ENCODE peak calls at places on chromosomes 2 and 18, in eight cellular contexts. H is CD8-positive, alpha-beta T cell; O is left ventricle myocardium inferior; Y is dorsolateral prefrontal cortex; W is foreskin keratinocyte; M is cardiac fibroblast; C is omental fat pad; B is fibroblast of lung. E is an unnamed sample.
A peak's percentile ranks its signal among the peaks of the same experiment; 100 is the strongest.

GRCh38 chr18:23887035-23887434 is 127.5 kb upstream of the TTC39C start:
- DNase-seq in H (no peak), O (no peak), Y (no peak), W (peak; percentile 47), M (no peak), C (no peak), B (no peak), E (no peak)

GRCh38 chr2:31384351-31384750 is 30.2 kb downstream of the XDH start:
- DNase-seq in H (no peak), O (no peak), Y (no peak), W (peak; percentile 98), M (peak; percentile 95), C (no peak), B (peak; percentile 94), E (no peak)

GRCh38 chr2:227568852-227569169 is 29.9 kb upstream of the SCYGR2 start:
- DNase-seq in H (no peak), O (no peak), Y (no peak), W (no peak), M (no peak), C (no peak), B (no peak), E (no peak)

GRCh38 chr2:25582079-25582830 is 91.1 kb downstream of the DTNB start:
- DNase-seq in H (no peak), O (no peak), Y (no peak), W (no peak), M (no peak), C (no peak), B (no peak), E (peak; percentile 78)

GRCh38 chr18:13696961-13697360 is 29.4 kb downstream of the FAM210A start:
- DNase-seq in H (no peak), O (no peak), Y (no peak), W (peak; percentile 50), M (peak; percentile 68), C (no peak), B (no peak), E (no peak)

GRCh38 chr2:157692768-157693167 is 64.1 kb upstream of the ACVR1C start:
- DNase-seq in H (no peak), O (no peak), Y (no peak), W (peak; percentile 99), M (peak; percentile 89), C (no peak), B (peak; percentile 79), E (no peak)

GRCh38 chr18:55422456-55423185 is 165.4 kb downstream of the TCF4 start:
- DNase-seq in H (no peak), O (peak; percentile 32), Y (no peak), W (no peak), M (peak; percentile 71), C (no peak), B (peak; percentile 74), E (no peak)

GRCh38 chr2:202109737-202110184 is 36.7 kb downstream of the KIAA2012 start:
- DNase-seq in H (no peak), O (peak; percentile 22), Y (no peak), W (peak; percentile 71), M (peak; percentile 42), C (no peak), B (peak; percentile 72), E (no peak)

GRCh38 chr2:70789304-70790078 is 952 bp downstream of the FIGLA start:
- DNase-seq in H (peak; percentile 60), O (peak; percentile 39), Y (peak; percentile 81), W (peak; percentile 36), M (peak; percentile 60), C (no peak), B (peak; percentile 42), E (peak; percentile 61)

GRCh38 chr2:157843935-157844334 is 32.2 kb downstream of the ACVR1 start:
- DNase-seq in H (no peak), O (no peak), Y (no peak), W (no peak), M (no peak), C (no peak), B (peak; percentile 23), E (no peak)

GRCh38 chr18:63895190-63895589 is 7.7 kb downstream of the SERPINB2 start:
- DNase-seq in H (no peak), O (no peak), Y (no peak), W (peak; percentile 47), M (no peak), C (no peak), B (no peak), E (no peak)

GRCh38 chr18:57784034-57784815 is 18.9 kb downstream of the ATP8B1 start:
- DNase-seq in H (no peak), O (no peak), Y (no peak), W (peak; percentile 64), M (peak; percentile 91), C (no peak), B (peak; percentile 87), E (no peak)

GRCh38 chr2:10052216-10052615 is 8.9 kb downstream of the KLF11 start:
- DNase-seq in H (no peak), O (no peak), Y (no peak), W (no peak), M (no peak), C (no peak), B (no peak), E (no peak)

GRCh38 chr2:69171829-69172228 is 158.8 kb downstream of the ANTXR1 start:
- DNase-seq in H (no peak), O (no peak), Y (no peak), W (no peak), M (no peak), C (no peak), B (no peak), E (no peak)

GRCh38 chr18:78595924-78596573 is 383.6 kb upstream of the SALL3 start:
- DNase-seq in H (no peak), O (no peak), Y (no peak), W (no peak), M (no peak), C (no peak), B (no peak), E (no peak)

GRCh38 chr18:23779696-23780303 is 90.5 kb downstream of the LAMA3 start:
- DNase-seq in H (no peak), O (no peak), Y (no peak), W (peak; percentile 13), M (peak; percentile 36), C (no peak), B (no peak), E (no peak)

GRCh38 chr2:42858140-42859005 is 66.0 kb upstream of the HAAO start:
- DNase-seq in H (no peak), O (no peak), Y (no peak), W (no peak), M (no peak), C (no peak), B (no peak), E (no peak)
- TF ChIP-seq CTCF in H (no peak), O (no peak), Y (no peak), W (no peak), M (no peak), C (no peak), B (no peak), E (no peak)

DNA sequence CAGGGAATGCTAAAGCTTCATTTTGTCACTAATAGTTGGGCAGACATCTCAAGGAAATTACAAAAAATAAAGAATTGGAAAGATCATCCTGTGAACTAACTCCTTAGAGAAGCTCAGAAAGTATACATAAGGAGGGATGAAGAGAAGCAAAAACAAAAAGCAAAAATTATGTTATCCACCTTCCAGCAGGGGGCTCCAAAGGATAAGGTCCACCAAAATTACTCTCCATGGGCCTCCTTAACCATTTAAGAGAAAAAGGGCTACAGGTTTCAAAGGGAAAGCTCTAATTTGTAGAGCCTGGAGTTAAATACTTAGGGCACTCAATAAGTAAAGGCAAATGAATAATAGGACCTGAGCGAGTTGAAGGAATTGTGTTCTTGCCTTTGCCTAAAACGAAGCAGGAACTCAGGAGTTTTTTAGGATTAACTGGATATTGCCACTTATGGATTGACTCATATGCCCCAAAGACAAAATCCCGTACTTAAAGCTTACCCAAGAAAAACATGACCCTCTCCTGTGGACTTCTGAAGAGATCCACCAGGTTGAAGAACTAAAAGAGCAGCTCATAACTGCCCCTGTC is 1167.9 kb downstream of the DSC3 start:
- DNase-seq in H (no peak), O (no peak), Y (no peak), W (peak; percentile 49), M (peak; percentile 65), C (no peak), B (peak; percentile 30), E (no peak)
- TF ChIP-seq CTCF in H (no peak), O (peak; percentile 38), Y (peak; percentile 57), W (peak; percentile 73), M (peak; percentile 36), C (no peak), B (peak; percentile 25), E (peak; percentile 23)

DNA sequence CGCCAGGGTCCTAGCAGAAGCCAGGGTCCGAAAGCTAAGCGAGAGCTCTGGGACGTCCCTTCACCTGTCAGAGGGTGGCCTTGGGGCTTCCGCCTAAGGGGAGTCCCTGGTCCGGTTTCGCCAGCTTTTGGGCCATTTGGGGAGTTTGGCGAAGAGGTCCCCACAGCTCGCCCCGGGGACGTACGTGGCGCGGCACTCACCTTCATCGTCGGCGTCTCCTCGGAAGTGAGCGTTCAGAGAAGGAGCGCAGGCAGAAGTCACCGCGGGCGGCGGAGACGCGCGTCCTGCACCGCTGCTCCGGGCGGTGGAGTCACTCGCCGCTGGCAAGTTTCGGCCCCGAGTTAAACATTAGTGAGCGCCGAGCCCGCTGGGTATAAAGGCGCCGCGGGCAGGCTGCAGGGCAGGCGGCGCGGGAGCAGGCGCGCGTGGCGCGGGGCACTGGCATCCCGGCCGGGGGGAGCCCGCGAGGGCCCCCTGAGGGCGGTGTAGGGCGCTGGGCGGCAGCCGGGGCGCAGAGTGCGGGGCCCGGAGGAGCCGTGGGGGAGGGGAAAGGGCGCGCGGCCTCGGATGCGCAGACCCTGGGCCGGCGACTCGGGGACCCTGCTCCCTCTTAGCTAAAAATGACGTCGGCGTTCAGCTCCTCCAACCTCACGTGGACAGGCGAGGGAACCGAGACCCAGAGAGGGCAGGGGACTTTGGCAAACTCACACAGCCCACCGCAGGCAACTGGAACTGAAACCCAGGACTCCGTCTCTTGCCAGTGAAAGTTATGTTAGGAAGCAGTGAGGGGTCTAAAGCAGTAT is at the start of gene DPP4:
- DNase-seq in H (peak; percentile 49), O (peak; percentile 34), Y (peak; percentile 49), W (no peak), M (peak; percentile 36), C (no peak), B (no peak), E (no peak)
- TF ChIP-seq CTCF in H (no peak), O (peak; percentile 16), Y (no peak), W (peak; percentile 14), M (no peak), C (no peak), B (no peak), E (no peak)

GRCh38 chr2:156083707-156084494 is 248.6 kb downstream of the NR4A2 start:
- DNase-seq in H (no peak), O (no peak), Y (peak; percentile 48), W (peak; percentile 70), M (no peak), C (no peak), B (no peak), E (no peak)
- TF ChIP-seq CTCF in H (no peak), O (no peak), Y (no peak), W (no peak), M (no peak), C (no peak), B (no peak), E (no peak)

GRCh38 chr2:196639180-196640030 is at the start of gene CCDC150:
- DNase-seq in H (peak; percentile 94), O (peak; percentile 93), Y (peak; percentile 95), W (peak; percentile 89), M (peak; percentile 94), C (peak; percentile 65), B (peak; percentile 92), E (peak; percentile 86)
- TF ChIP-seq CTCF in H (no peak), O (peak; percentile 41), Y (peak; percentile 40), W (peak; percentile 32), M (peak; percentile 25), C (no peak), B (peak; percentile 28), E (no peak)